ENCODE peak calls at places on chromosomes 6 and 20, in seven cellular contexts. One of them, this sample, is unnamed.

GRCh38 chr20:61989741-61990140 is 75.9 kb downstream of the TAF4 start:
- DNase-seq in body of pancreas: no peak
- DNase-seq in stimulated activated CD4-positive, alpha-beta T cell treated with anti-CD3 and anti-CD28 coated beads, Interleukin-12 subunit alpha, Interleukin-12 subunit beta, amount 100 ng/mL, for 4 hours: no peak
- DNase-seq in tibial artery: no peak
- DNase-seq in H9: no peak
- DNase-seq in stimulated activated naive CD8-positive, alpha-beta T cell treated with anti-CD3 and anti-CD28 coated beads, Interleukin-15, Interleukin-2, amounts not matched to agents 100 U/mL and 50 U/mL, for 24 hours: no peak
- DNase-seq in ecto neural progenitor cell: no peak
- DNase-seq in this sample: no peak

GRCh38 chr20:46221271-46221670 is 87.0 kb downstream of the CDH22 start:
- DNase-seq in body of pancreas: no peak
- DNase-seq in stimulated activated CD4-positive, alpha-beta T cell treated with anti-CD3 and anti-CD28 coated beads, Interleukin-12 subunit alpha, Interleukin-12 subunit beta, amount 100 ng/mL, for 4 hours: no peak
- DNase-seq in tibial artery: no peak
- DNase-seq in H9: no peak
- DNase-seq in stimulated activated naive CD8-positive, alpha-beta T cell treated with anti-CD3 and anti-CD28 coated beads, Interleukin-15, Interleukin-2, amounts not matched to agents 100 U/mL and 50 U/mL, for 24 hours: no peak
- DNase-seq in ecto neural progenitor cell: no peak
- DNase-seq in this sample: no peak

GRCh38 chr6:12343122-12343439 is 52.9 kb downstream of the EDN1 start:
- DNase-seq in body of pancreas: no peak
- DNase-seq in stimulated activated CD4-positive, alpha-beta T cell treated with anti-CD3 and anti-CD28 coated beads, Interleukin-12 subunit alpha, Interleukin-12 subunit beta, amount 100 ng/mL, for 4 hours: no peak
- DNase-seq in tibial artery: no peak
- DNase-seq in H9: no peak
- DNase-seq in stimulated activated naive CD8-positive, alpha-beta T cell treated with anti-CD3 and anti-CD28 coated beads, Interleukin-15, Interleukin-2, amounts not matched to agents 100 U/mL and 50 U/mL, for 24 hours: no peak
- DNase-seq in ecto neural progenitor cell: no peak
- DNase-seq in this sample: no peak

GRCh38 chr20:57205625-57206219 is 60.7 kb downstream of the BMP7 start:
- DNase-seq in body of pancreas: no peak
- DNase-seq in stimulated activated CD4-positive, alpha-beta T cell treated with anti-CD3 and anti-CD28 coated beads, Interleukin-12 subunit alpha, Interleukin-12 subunit beta, amount 100 ng/mL, for 4 hours: no peak
- DNase-seq in tibial artery: no peak
- DNase-seq in H9: no peak
- DNase-seq in stimulated activated naive CD8-positive, alpha-beta T cell treated with anti-CD3 and anti-CD28 coated beads, Interleukin-15, Interleukin-2, amounts not matched to agents 100 U/mL and 50 U/mL, for 24 hours: no peak
- DNase-seq in ecto neural progenitor cell: no peak
- DNase-seq in this sample: no peak

GRCh38 chr20:49851234-49851755 is 38.7 kb downstream of the SLC9A8 start:
- DNase-seq in body of pancreas: no peak
- DNase-seq in stimulated activated CD4-positive, alpha-beta T cell treated with anti-CD3 and anti-CD28 coated beads, Interleukin-12 subunit alpha, Interleukin-12 subunit beta, amount 100 ng/mL, for 4 hours: no peak
- DNase-seq in tibial artery: peak
- DNase-seq in H9: no peak
- DNase-seq in stimulated activated naive CD8-positive, alpha-beta T cell treated with anti-CD3 and anti-CD28 coated beads, Interleukin-15, Interleukin-2, amounts not matched to agents 100 U/mL and 50 U/mL, for 24 hours: no peak
- DNase-seq in ecto neural progenitor cell: no peak
- DNase-seq in this sample: no peak

GRCh38 chr20:36642136-36642535 is 3.9 kb downstream of the SLA2 start:
- DNase-seq in body of pancreas: no peak
- DNase-seq in stimulated activated CD4-positive, alpha-beta T cell treated with anti-CD3 and anti-CD28 coated beads, Interleukin-12 subunit alpha, Interleukin-12 subunit beta, amount 100 ng/mL, for 4 hours: no peak
- DNase-seq in tibial artery: no peak
- DNase-seq in H9: no peak
- DNase-seq in stimulated activated naive CD8-positive, alpha-beta T cell treated with anti-CD3 and anti-CD28 coated beads, Interleukin-15, Interleukin-2, amounts not matched to agents 100 U/mL and 50 U/mL, for 24 hours: no peak
- DNase-seq in ecto neural progenitor cell: no peak
- DNase-seq in this sample: no peak

GRCh38 chr20:57965441-57965840 is 255.6 kb upstream of the PMEPA1 start:
- DNase-seq in body of pancreas: no peak
- DNase-seq in stimulated activated CD4-positive, alpha-beta T cell treated with anti-CD3 and anti-CD28 coated beads, Interleukin-12 subunit alpha, Interleukin-12 subunit beta, amount 100 ng/mL, for 4 hours: no peak
- DNase-seq in tibial artery: no peak
- DNase-seq in H9: no peak
- DNase-seq in stimulated activated naive CD8-positive, alpha-beta T cell treated with anti-CD3 and anti-CD28 coated beads, Interleukin-15, Interleukin-2, amounts not matched to agents 100 U/mL and 50 U/mL, for 24 hours: no peak
- DNase-seq in ecto neural progenitor cell: no peak
- DNase-seq in this sample: no peak

GRCh38 chr20:34571753-34572152 is 13.2 kb downstream of the MAP1LC3A start:
- DNase-seq in body of pancreas: no peak
- DNase-seq in stimulated activated CD4-positive, alpha-beta T cell treated with anti-CD3 and anti-CD28 coated beads, Interleukin-12 subunit alpha, Interleukin-12 subunit beta, amount 100 ng/mL, for 4 hours: no peak
- DNase-seq in tibial artery: no peak
- DNase-seq in H9: no peak
- DNase-seq in stimulated activated naive CD8-positive, alpha-beta T cell treated with anti-CD3 and anti-CD28 coated beads, Interleukin-15, Interleukin-2, amounts not matched to agents 100 U/mL and 50 U/mL, for 24 hours: no peak
- DNase-seq in ecto neural progenitor cell: no peak
- DNase-seq in this sample: no peak

GRCh38 chr20:38199506-38200390 is 34.7 kb upstream of the TGM2 start:
- DNase-seq in body of pancreas: no peak
- DNase-seq in stimulated activated CD4-positive, alpha-beta T cell treated with anti-CD3 and anti-CD28 coated beads, Interleukin-12 subunit alpha, Interleukin-12 subunit beta, amount 100 ng/mL, for 4 hours: no peak
- DNase-seq in tibial artery: no peak
- DNase-seq in H9: no peak
- DNase-seq in stimulated activated naive CD8-positive, alpha-beta T cell treated with anti-CD3 and anti-CD28 coated beads, Interleukin-15, Interleukin-2, amounts not matched to agents 100 U/mL and 50 U/mL, for 24 hours: no peak
- DNase-seq in ecto neural progenitor cell: no peak
- DNase-seq in this sample: no peak

GRCh38 chr6:2918936-2919335 is 15.8 kb upstream of the SERPINB9 start:
- DNase-seq in body of pancreas: no peak
- DNase-seq in stimulated activated CD4-positive, alpha-beta T cell treated with anti-CD3 and anti-CD28 coated beads, Interleukin-12 subunit alpha, Interleukin-12 subunit beta, amount 100 ng/mL, for 4 hours: no peak
- DNase-seq in tibial artery: no peak
- DNase-seq in H9: no peak
- DNase-seq in stimulated activated naive CD8-positive, alpha-beta T cell treated with anti-CD3 and anti-CD28 coated beads, Interleukin-15, Interleukin-2, amounts not matched to agents 100 U/mL and 50 U/mL, for 24 hours: no peak
- DNase-seq in ecto neural progenitor cell: no peak
- DNase-seq in this sample: no peak

GRCh38 chr20:967796-968742 is 34.0 kb downstream of the RSPO4 start:
- DNase-seq in body of pancreas: no peak
- DNase-seq in stimulated activated CD4-positive, alpha-beta T cell treated with anti-CD3 and anti-CD28 coated beads, Interleukin-12 subunit alpha, Interleukin-12 subunit beta, amount 100 ng/mL, for 4 hours: no peak
- DNase-seq in tibial artery: no peak
- DNase-seq in H9: peak
- DNase-seq in stimulated activated naive CD8-positive, alpha-beta T cell treated with anti-CD3 and anti-CD28 coated beads, Interleukin-15, Interleukin-2, amounts not matched to agents 100 U/mL and 50 U/mL, for 24 hours: no peak
- DNase-seq in ecto neural progenitor cell: no peak
- DNase-seq in this sample: no peak

GRCh38 chr6:130600880-130601341 is 226.3 kb upstream of the SMLR1 start:
- DNase-seq in body of pancreas: no peak
- DNase-seq in stimulated activated CD4-positive, alpha-beta T cell treated with anti-CD3 and anti-CD28 coated beads, Interleukin-12 subunit alpha, Interleukin-12 subunit beta, amount 100 ng/mL, for 4 hours: no peak
- DNase-seq in tibial artery: no peak
- DNase-seq in H9: no peak
- DNase-seq in stimulated activated naive CD8-positive, alpha-beta T cell treated with anti-CD3 and anti-CD28 coated beads, Interleukin-15, Interleukin-2, amounts not matched to agents 100 U/mL and 50 U/mL, for 24 hours: no peak
- DNase-seq in ecto neural progenitor cell: no peak
- DNase-seq in this sample: no peak

GRCh38 chr6:170265655-170266054 is 25.2 kb downstream of the DLL1 start:
- DNase-seq in body of pancreas: peak
- DNase-seq in stimulated activated CD4-positive, alpha-beta T cell treated with anti-CD3 and anti-CD28 coated beads, Interleukin-12 subunit alpha, Interleukin-12 subunit beta, amount 100 ng/mL, for 4 hours: no peak
- DNase-seq in tibial artery: no peak
- DNase-seq in H9: no peak
- DNase-seq in stimulated activated naive CD8-positive, alpha-beta T cell treated with anti-CD3 and anti-CD28 coated beads, Interleukin-15, Interleukin-2, amounts not matched to agents 100 U/mL and 50 U/mL, for 24 hours: no peak
- DNase-seq in ecto neural progenitor cell: no peak
- DNase-seq in this sample: peak

GRCh38 chr6:144953552-144954240 is 668.6 kb downstream of the UTRN start:
- DNase-seq in body of pancreas: no peak
- DNase-seq in stimulated activated CD4-positive, alpha-beta T cell treated with anti-CD3 and anti-CD28 coated beads, Interleukin-12 subunit alpha, Interleukin-12 subunit beta, amount 100 ng/mL, for 4 hours: no peak
- DNase-seq in tibial artery: no peak
- DNase-seq in H9: no peak
- DNase-seq in stimulated activated naive CD8-positive, alpha-beta T cell treated with anti-CD3 and anti-CD28 coated beads, Interleukin-15, Interleukin-2, amounts not matched to agents 100 U/mL and 50 U/mL, for 24 hours: no peak
- DNase-seq in ecto neural progenitor cell: no peak
- DNase-seq in this sample: no peak

GRCh38 chr6:31945507-31946369 is at the start of gene CFB:
- DNase-seq in body of pancreas: peak
- DNase-seq in stimulated activated CD4-positive, alpha-beta T cell treated with anti-CD3 and anti-CD28 coated beads, Interleukin-12 subunit alpha, Interleukin-12 subunit beta, amount 100 ng/mL, for 4 hours: no peak
- DNase-seq in tibial artery: peak
- DNase-seq in H9: peak
- DNase-seq in stimulated activated naive CD8-positive, alpha-beta T cell treated with anti-CD3 and anti-CD28 coated beads, Interleukin-15, Interleukin-2, amounts not matched to agents 100 U/mL and 50 U/mL, for 24 hours: no peak
- DNase-seq in ecto neural progenitor cell: no peak
- DNase-seq in this sample: peak

GRCh38 chr6:158926429-158926828 is 73.6 kb downstream of the RSPH3 start:
- DNase-seq in body of pancreas: no peak
- DNase-seq in stimulated activated CD4-positive, alpha-beta T cell treated with anti-CD3 and anti-CD28 coated beads, Interleukin-12 subunit alpha, Interleukin-12 subunit beta, amount 100 ng/mL, for 4 hours: no peak
- DNase-seq in tibial artery: no peak
- DNase-seq in H9: no peak
- DNase-seq in stimulated activated naive CD8-positive, alpha-beta T cell treated with anti-CD3 and anti-CD28 coated beads, Interleukin-15, Interleukin-2, amounts not matched to agents 100 U/mL and 50 U/mL, for 24 hours: no peak
- DNase-seq in ecto neural progenitor cell: no peak
- DNase-seq in this sample: no peak

GRCh38 chr6:154683756-154684523 is 49.3 kb upstream of the SCAF8 start:
- DNase-seq in body of pancreas: no peak
- DNase-seq in stimulated activated CD4-positive, alpha-beta T cell treated with anti-CD3 and anti-CD28 coated beads, Interleukin-12 subunit alpha, Interleukin-12 subunit beta, amount 100 ng/mL, for 4 hours: no peak
- DNase-seq in tibial artery: no peak
- DNase-seq in H9: no peak
- DNase-seq in stimulated activated naive CD8-positive, alpha-beta T cell treated with anti-CD3 and anti-CD28 coated beads, Interleukin-15, Interleukin-2, amounts not matched to agents 100 U/mL and 50 U/mL, for 24 hours: no peak
- DNase-seq in ecto neural progenitor cell: no peak
- DNase-seq in this sample: no peak

GRCh38 chr20:57033994-57034393 is 232.4 kb downstream of the BMP7 start:
- DNase-seq in body of pancreas: no peak
- DNase-seq in stimulated activated CD4-positive, alpha-beta T cell treated with anti-CD3 and anti-CD28 coated beads, Interleukin-12 subunit alpha, Interleukin-12 subunit beta, amount 100 ng/mL, for 4 hours: no peak
- DNase-seq in tibial artery: no peak
- DNase-seq in H9: no peak
- DNase-seq in stimulated activated naive CD8-positive, alpha-beta T cell treated with anti-CD3 and anti-CD28 coated beads, Interleukin-15, Interleukin-2, amounts not matched to agents 100 U/mL and 50 U/mL, for 24 hours: no peak
- DNase-seq in ecto neural progenitor cell: no peak
- DNase-seq in this sample: no peak

GRCh38 chr20:45963059-45964011 is 8.7 kb downstream of the ZNF335 start:
- DNase-seq in body of pancreas: peak
- DNase-seq in stimulated activated CD4-positive, alpha-beta T cell treated with anti-CD3 and anti-CD28 coated beads, Interleukin-12 subunit alpha, Interleukin-12 subunit beta, amount 100 ng/mL, for 4 hours: no peak
- DNase-seq in tibial artery: peak
- DNase-seq in H9: peak
- DNase-seq in stimulated activated naive CD8-positive, alpha-beta T cell treated with anti-CD3 and anti-CD28 coated beads, Interleukin-15, Interleukin-2, amounts not matched to agents 100 U/mL and 50 U/mL, for 24 hours: no peak
- DNase-seq in ecto neural progenitor cell: no peak
- DNase-seq in this sample: no peak

This sample was measured in Right ventricle myocardium inferior.